ENCODE peak calls at places on chromosomes 7 and 10, in six cellular contexts. E is dorsolateral prefrontal cortex, W is NCI-H2171 treated with DMSO at 0.1 percent for 48 hours, B is adipocyte, T is AG08396, N is H9. G is an unnamed sample.

GRCh38 chr7:134212576-134213546 is 85.7 kb downstream of the LRGUK start:
- DNase-seq in E (no peak), W (no peak), N (no peak), T (peak), B (no peak), G (no peak)

GRCh38 chr10:120336910-120337540 is 120.0 kb upstream of the PLPP4 start:
- DNase-seq in B (peak), W (peak), E (no peak), T (peak), N (peak), G (peak)

GRCh38 chr10:89478085-89478738 is 57.2 kb downstream of the SLC16A12 start:
- DNase-seq in N (peak), E (no peak), W (no peak), B (peak), T (no peak), G (peak)

GRCh38 chr7:130758429-130759056 is 24.5 kb upstream of the KLF14 start:
- DNase-seq in T (peak), N (no peak), E (no peak), B (peak), W (peak), G (no peak)

GRCh38 chr7:118844748-118845147 is 620.2 kb downstream of the ANKRD7 start:
- DNase-seq in W (no peak), E (no peak), T (no peak), N (no peak), B (no peak), G (no peak)

GRCh38 chr7:29479606-29480200 is 83.9 kb upstream of the PRR15 start:
- DNase-seq in W (no peak), B (no peak), E (peak), N (no peak), T (no peak), G (no peak)

GRCh38 chr7:158863611-158864506 is 7.5 kb downstream of the DYNC2I1 start:
- DNase-seq in E (no peak), B (peak), T (peak), W (no peak), N (no peak), G (no peak)

GRCh38 chr7:133858311-133858710 is 268.8 kb upstream of the LRGUK start:
- DNase-seq in W (no peak), N (no peak), T (no peak), E (no peak), B (no peak), G (no peak)

GRCh38 chr7:74380720-74381119 is 73.0 kb upstream of the GTF2IRD1 start:
- DNase-seq in T (no peak), E (no peak), W (no peak), B (peak), N (no peak), G (no peak)

GRCh38 chr7:67653856-67654442 is 657.3 kb downstream of the TYW1 start:
- DNase-seq in N (no peak), B (no peak), T (no peak), W (no peak), E (no peak), G (no peak)

GRCh38 chr7:38178695-38179344 is 775 bp downstream of the STARD3NL start:
- DNase-seq in T (peak), N (no peak), E (no peak), W (peak), B (peak), G (no peak)

GRCh38 chr7:149753370-149754233 is 19.8 kb downstream of the ZNF467 start:
- DNase-seq in N (peak), W (peak), T (no peak), B (peak), E (no peak), G (no peak)

GRCh38 chr7:4738711-4739527 is 36.5 kb upstream of the AP5Z1 start:
- DNase-seq in B (peak), W (no peak), N (peak), E (no peak), T (peak), G (no peak)

GRCh38 chr10:80924063-80924952 is 386.6 kb downstream of the SH2D4B start:
- DNase-seq in T (peak), W (peak), B (peak), N (peak), E (no peak), G (peak)

GRCh38 chr7:907158-907980 is 31.0 kb downstream of the GET4 start:
- DNase-seq in T (no peak), B (no peak), E (no peak), N (no peak), W (no peak), G (no peak)

GRCh38 chr7:69389220-69389619 is 209.1 kb upstream of the AUTS2 start:
- DNase-seq in N (no peak), T (no peak), E (no peak), W (no peak), B (no peak), G (no peak)

GRCh38 chr10:114311023-114311422 is 72.0 kb downstream of the VWA2 start:
- DNase-seq in W (no peak), B (no peak), N (no peak), T (no peak), E (no peak), G (no peak)

GRCh38 chr7:84722086-84722485 is 464.8 kb downstream of the SEMA3D start:
- DNase-seq in N (no peak), T (no peak), W (no peak), B (no peak), E (no peak), G (no peak)

GRCh38 chr7:50681451-50682045 is 101.1 kb downstream of the GRB10 start:
- DNase-seq in T (no peak), B (no peak), W (no peak), E (no peak), N (no peak), G (no peak)

GRCh38 chr10:9684186-9684585 is 1333.5 kb upstream of the CELF2 start:
- DNase-seq in W (no peak), N (no peak), T (no peak), E (no peak), B (no peak), G (no peak)

GRCh38 chr7:121081327-121081936 is 92.9 kb downstream of the CPED1 start:
- DNase-seq in W (peak), N (no peak), B (peak), E (no peak), T (no peak), G (no peak)

GRCh38 chr10:34796133-34796532 is 19.0 kb downstream of the PARD3 start:
- DNase-seq in E (no peak), T (no peak), W (no peak), B (no peak), N (no peak), G (no peak)

GRCh38 chr10:30056281-30056680 is 3.1 kb downstream of the JCAD start:
- DNase-seq in T (peak), E (no peak), W (no peak), B (peak), N (no peak), G (no peak)

GRCh38 chr10:124999433-125000365 is 57.8 kb downstream of the ZRANB1 start:
- DNase-seq in B (peak), E (no peak), W (no peak), N (no peak), T (peak), G (no peak)

GRCh38 chr7:83976302-83976701 is 218.3 kb downstream of the SEMA3A start:
- DNase-seq in T (peak), B (peak), W (peak), N (no peak), E (no peak), G (no peak)

GRCh38 chr7:105765846-105766245 is 110.6 kb downstream of the ATXN7L1 start:
- DNase-seq in B (no peak), N (no peak), W (no peak), T (no peak), E (no peak), G (no peak)

GRCh38 chr10:91335147-91335546 is 75.0 kb upstream of the HECTD2 start:
- DNase-seq in B (no peak), E (no peak), W (no peak), N (no peak), T (no peak), G (no peak)

GRCh38 chr10:131621784-131622624 is 278.8 kb upstream of the PPP2R2D start:
- DNase-seq in W (no peak), T (no peak), B (no peak), E (no peak), N (no peak), G (no peak)

GRCh38 chr10:79049931-79050895 is 18.6 kb upstream of the ZMIZ1 start:
- DNase-seq in E (peak), T (peak), B (peak), W (no peak), N (no peak), G (no peak)

GRCh38 chr7:158858592-158859503 is 2.5 kb downstream of the DYNC2I1 start:
- DNase-seq in E (no peak), B (no peak), W (no peak), T (no peak), N (peak), G (peak)